ENCODE peak calls at places on chromosomes 13 and 19, in eight cellular contexts. B, P, E, L, Y, H, K and R are unnamed samples.

GRCh38 chr19:8612807-8613171 is 2.3 kb upstream of the ADAMTS10 start:
- DNase-seq in K (no peak), Y (no peak), L (no peak), E (no peak), H (no peak), B (no peak), P (peak; percentile 52), R (no peak)

GRCh38 chr19:39771751-39772150 is 6.9 kb upstream of the LEUTX start:
- DNase-seq in P (no peak), L (no peak), H (no peak), E (no peak), B (no peak), Y (no peak), K (no peak), R (no peak)

GRCh38 chr13:52784591-52785340 is 45.1 kb upstream of the CNMD start:
- DNase-seq in L (no peak), K (no peak), P (no peak), E (no peak), H (no peak), B (no peak), Y (no peak), R (no peak)

GRCh38 chr19:38692458-38693379 is 45.3 kb downstream of the ACTN4 start:
- DNase-seq in L (no peak), Y (no peak), B (no peak), H (no peak), P (no peak), K (no peak), E (no peak), R (no peak)

GRCh38 chr13:85204668-85205344 is 594.4 kb downstream of the SLITRK6 start:
- DNase-seq in Y (no peak), K (no peak), E (no peak), L (no peak), B (no peak), H (no peak), P (no peak), R (no peak)

GRCh38 chr13:108154421-108154858 is 60.9 kb downstream of the LIG4 start:
- DNase-seq in L (no peak), H (no peak), B (no peak), E (no peak), P (no peak), Y (no peak), K (no peak), R (no peak)

GRCh38 chr13:106919638-106920037 is 351.7 kb upstream of the ARGLU1 start:
- DNase-seq in B (no peak), E (no peak), K (no peak), H (no peak), Y (no peak), L (peak; percentile 89), P (no peak), R (no peak)

GRCh38 chr13:44142911-44143665 is 230.5 kb upstream of the SERP2 start:
- DNase-seq in K (peak; percentile 49), L (peak; percentile 80), H (no peak), P (no peak), Y (no peak), E (no peak), B (no peak), R (peak; percentile 16)

GRCh38 chr19:6058411-6059201 is 51.7 kb downstream of the RFX2 start:
- DNase-seq in E (no peak), P (no peak), L (no peak), Y (no peak), K (no peak), H (no peak), B (no peak), R (no peak)

GRCh38 chr19:16266586-16266942 is 58.1 kb upstream of the KLF2 start:
- DNase-seq in L (no peak), H (no peak), Y (peak; percentile 39), P (peak; percentile 64), K (no peak), E (peak; percentile 49), B (no peak), R (no peak)

GRCh38 chr19:18282021-18282787 is 782 bp upstream of the JUND start:
- DNase-seq in H (peak; percentile 79), L (no peak), P (no peak), K (no peak), Y (no peak), E (peak; percentile 55), B (no peak), R (peak; percentile 55)

GRCh38 chr13:99859178-99860177 is 112.1 kb downstream of the ZIC5 start:
- DNase-seq in E (peak; percentile 84), K (no peak), Y (peak; percentile 2), B (no peak), H (no peak), L (no peak), P (no peak), R (no peak)

GRCh38 chr19:3178377-3178972 is at the start of gene S1PR4:
- DNase-seq in L (no peak), H (no peak), K (no peak), E (peak; percentile 74), B (no peak), Y (peak; percentile 40), P (peak; percentile 78), R (no peak)

GRCh38 chr19:29645911-29646310 is 19.4 kb upstream of the PLEKHF1 start:
- DNase-seq in H (no peak), E (peak; percentile 19), B (no peak), L (peak; percentile 18), P (no peak), Y (no peak), K (peak; percentile 34), R (no peak)

GRCh38 chr19:16522559-16523377 is 19.5 kb downstream of the CHERP start:
- DNase-seq in P (no peak), B (no peak), E (no peak), H (no peak), K (no peak), L (no peak), Y (no peak), R (no peak)

GRCh38 chr13:97119899-97120745 is 102.0 kb upstream of the MBNL2 start:
- DNase-seq in P (no peak), E (no peak), B (no peak), H (no peak), L (peak; percentile 76), K (peak; percentile 64), Y (no peak), R (no peak)

GRCh38 chr19:37932985-37933953 is 26.3 kb downstream of the SIPA1L3 start:
- DNase-seq in L (no peak), H (no peak), K (peak; percentile 61), Y (no peak), E (no peak), B (no peak), P (no peak), R (peak; percentile 88)

GRCh38 chr13:112859817-112860190 is 109.2 kb upstream of the MCF2L start:
- DNase-seq in H (no peak), L (peak; percentile 75), B (peak; percentile 4), Y (no peak), K (peak; percentile 82), E (no peak), P (no peak), R (peak; percentile 46)

GRCh38 chr13:40464349-40464748 is 202.1 kb downstream of the FOXO1 start:
- DNase-seq in P (no peak), Y (no peak), B (no peak), E (no peak), K (no peak), L (no peak), H (peak; percentile 37), R (no peak)